ENCODE peak calls at places on chromosomes 4 and X, in ten cellular contexts. E is IMR-90; H is PC-3; C is lower lobe of right lung; I is stimulated activated CD4-positive, alpha-beta T cell treated with anti-CD3 and anti-CD28 coated beads, Interleukin-2, amount 100 ng/mL, for 24 hours; F is NAMALWA; K is T-helper 9 cell; V is ELR; P is activated CD4-positive, alpha-beta T cell treated with anti-CD3 and anti-CD28 coated beads, Interleukin-2, amount 10 ng/mL, durations not matched to agents 7 days and 5 days; Q is ureter. A is an unnamed sample.

GRCh38 chr4:177699365-177700213 is 257.4 kb upstream of the AGA start:
- DNase-seq in E (peak; percentile 73), H (peak; percentile 40), C (no peak), I (no peak), F (no peak), K (no peak), V (peak; percentile 58), P (no peak), Q (no peak), A (no peak)

GRCh38 chr4:108620933-108621905 is 843 bp downstream of the RPL34 start:
- DNase-seq in E (peak; percentile 21), H (no peak), C (no peak), I (no peak), F (no peak), K (no peak), V (peak; percentile 40), P (no peak), Q (no peak), A (no peak)

GRCh38 chr4:101708640-101709039 is 81.9 kb upstream of the BANK1 start:
- DNase-seq in E (no peak), H (peak; percentile 73), C (no peak), I (no peak), F (no peak), K (no peak), V (peak; percentile 3), P (no peak), Q (no peak), A (no peak)

GRCh38 chr4:54050214-54050904 is 14.0 kb downstream of the CHIC2 start:
- DNase-seq in E (peak; percentile 78), H (peak; percentile 31), C (no peak), I (no peak), F (no peak), K (no peak), V (peak; percentile 72), P (no peak), Q (no peak), A (no peak)

GRCh38 chr4:651884-652642 is 22.0 kb downstream of the ATP5ME start:
- DNase-seq in E (no peak), H (no peak), C (peak; percentile 21), I (no peak), F (no peak), K (no peak), V (no peak), P (no peak), Q (no peak), A (no peak)

GRCh38 chrX:129523076-129524055 is at the start of gene SMARCA1:
- DNase-seq in E (peak; percentile 63), H (peak; percentile 12), C (peak; percentile 50), I (no peak), F (no peak), K (peak; percentile 1), V (peak; percentile 52), P (no peak), Q (peak; percentile 53), A (peak; percentile 39)

GRCh38 chr4:40409835-40410234 is 74.7 kb downstream of the CHRNA9 start:
- DNase-seq in E (peak; percentile 38), H (peak; percentile 50), C (no peak), I (no peak), F (no peak), K (no peak), V (peak; percentile 62), P (no peak), Q (no peak), A (no peak)

GRCh38 chr4:141177171-141177570 is 43.5 kb upstream of the ZNF330 start:
- DNase-seq in E (no peak), H (no peak), C (no peak), I (no peak), F (no peak), K (no peak), V (no peak), P (no peak), Q (no peak), A (no peak)

GRCh38 chr4:118752551-118752950 is 67.4 kb downstream of the METTL14 start:
- DNase-seq in E (no peak), H (no peak), C (no peak), I (no peak), F (no peak), K (no peak), V (peak; percentile 32), P (no peak), Q (no peak), A (no peak)

A was measured in stomach.